ENCODE peak calls at places on chromosome 1, in four cellular contexts. M, W, A and F are unnamed samples.

GRCh38 chr1:207017615-207018559 is 14.7 kb downstream of the C1orf116 start:
- DNase-seq in A (no peak), W (peak; percentile 81), M (no peak), F (no peak)

GRCh38 chr1:248837045-248837793 is 805 bp upstream of the ZNF672 start:
- DNase-seq in A (no peak), W (no peak), M (no peak), F (no peak)

GRCh38 chr1:205246426-205247119 is 18.8 kb downstream of the TMCC2 start:
- DNase-seq in A (no peak), M (no peak), W (no peak), F (no peak)

GRCh38 chr1:37932759-37933158 is 14.1 kb downstream of the INPP5B start:
- DNase-seq in A (no peak), M (no peak), W (peak; percentile 11), F (no peak)

GRCh38 chr1:177048314-177049069 is 116.0 kb downstream of the ASTN1 start:
- DNase-seq in M (no peak), A (no peak), W (no peak), F (no peak)

GRCh38 chr1:32983039-32983438 is 18.4 kb upstream of the RNF19B start:
- DNase-seq in M (no peak), A (no peak), W (no peak), F (no peak)

GRCh38 chr1:101112051-101112770 is 86.6 kb upstream of the DPH5 start:
- DNase-seq in M (no peak), W (no peak), A (peak; percentile 43), F (peak; percentile 73)

GRCh38 chr1:147834189-147834588 is 68.4 kb upstream of the GJA8 start:
- DNase-seq in A (no peak), W (no peak), M (no peak), F (no peak)

GRCh38 chr1:86516366-86516765 is 30.5 kb upstream of the CLCA4 start:
- DNase-seq in W (no peak), A (no peak), M (no peak), F (no peak)

GRCh38 chr1:1360511-1361169 is 2.3 kb upstream of the MXRA8 start:
- DNase-seq in W (no peak), M (no peak), A (no peak), F (no peak)

GRCh38 chr1:192846950-192847349 is 38.1 kb downstream of the RGS2 start:
- DNase-seq in M (no peak), A (no peak), W (no peak), F (no peak)

GRCh38 chr1:26274801-26275425 is 5.0 kb upstream of the SH3BGRL3 start:
- DNase-seq in A (no peak), M (no peak), W (no peak), F (peak; percentile 93)

GRCh38 chr1:78375996-78376395 is 114.8 kb upstream of the PTGFR start:
- DNase-seq in W (no peak), M (no peak), A (no peak), F (no peak)
- TF ChIP-seq SPI1 in W (no peak), M (no peak), A (no peak), F (no peak)

GRCh38 chr1:219774386-219774785 is 154.0 kb downstream of the SLC30A10 start:
- DNase-seq in M (no peak), A (no peak), W (no peak), F (no peak)
- TF ChIP-seq SPI1 in M (no peak), A (no peak), W (no peak), F (no peak)

GRCh38 chr1:181112071-181112929 is 23.8 kb downstream of the IER5 start:
- DNase-seq in M (no peak), W (peak; percentile 70), A (no peak), F (peak; percentile 89)

GRCh38 chr1:181111559-181111958 is 23.1 kb downstream of the IER5 start:
- DNase-seq in W (no peak), A (no peak), M (no peak), F (no peak)

GRCh38 chr1:181115367-181115684 is 26.8 kb downstream of the IER5 start:
- DNase-seq in M (no peak), A (no peak), W (no peak), F (no peak)

GRCh38 chr1:181114574-181115366 is 26.3 kb downstream of the IER5 start:
- DNase-seq in M (no peak), W (no peak), A (no peak), F (no peak)

GRCh38 chr1:181113061-181113695 is 24.7 kb downstream of the IER5 start:
- DNase-seq in A (no peak), W (peak; percentile 41), M (no peak), F (no peak)
- TF ChIP-seq SPI1 in A (no peak), W (no peak), M (no peak), F (no peak)

GRCh38 chr1:208837242-208837641 is 593.1 kb upstream of the PLXNA2 start:
- DNase-seq in A (no peak), W (no peak), M (no peak), F (no peak)
- TF ChIP-seq SPI1 in A (no peak), W (no peak), M (no peak), F (no peak)

GRCh38 chr1:59290173-59290954 is 6.5 kb upstream of the FGGY start:
- DNase-seq in M (peak; percentile 30), W (peak; percentile 30), A (no peak), F (peak; percentile 45)
- TF ChIP-seq SPI1 in M (no peak), W (no peak), A (no peak), F (no peak)

DNA sequence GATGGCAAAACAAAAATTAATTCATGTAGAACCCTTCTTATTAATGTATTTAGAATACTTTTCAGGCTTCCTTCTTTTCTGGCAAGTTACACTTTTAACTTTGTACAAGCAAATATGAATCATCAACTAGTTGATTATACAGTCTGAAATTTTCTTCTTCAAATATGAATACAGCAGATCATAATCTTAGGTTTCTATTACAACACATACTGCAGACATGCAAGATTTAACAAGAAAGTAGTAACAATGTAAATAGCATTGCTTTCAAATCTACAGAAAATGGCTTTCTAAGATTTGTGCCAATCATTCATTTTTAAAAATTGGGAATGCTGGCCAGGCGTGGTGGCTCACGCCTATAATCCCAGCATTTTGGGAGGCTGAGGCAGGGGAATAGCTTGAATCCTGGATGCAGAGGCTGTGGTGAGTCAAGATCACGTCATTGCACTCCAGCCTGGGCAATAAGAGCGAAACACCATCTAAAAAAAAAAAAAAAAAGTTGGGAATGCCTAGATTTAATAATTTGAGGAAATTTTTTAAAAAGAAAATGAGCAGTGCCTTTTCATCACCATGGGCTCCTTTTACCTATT is 68.4 kb upstream of the DPYD start:
- DNase-seq in A (no peak), W (no peak), M (no peak), F (no peak)
- TF ChIP-seq SPI1 in A (no peak), W (no peak), M (no peak), F (no peak)

GRCh38 chr1:161728376-161729226 is 7.3 kb downstream of the FCRLB start:
- DNase-seq in W (no peak), M (no peak), A (no peak), F (no peak)
- TF ChIP-seq SPI1 in W (no peak), M (no peak), A (no peak), F (no peak)

GRCh38 chr1:162996261-162996660 is 72.9 kb upstream of the RGS4 start:
- DNase-seq in A (no peak), M (no peak), W (no peak), F (no peak)

GRCh38 chr1:162994921-162995320 is 74.2 kb upstream of the RGS4 start:
- DNase-seq in A (no peak), W (no peak), M (no peak), F (no peak)

GRCh38 chr1:162993866-162994265 is 75.3 kb upstream of the RGS4 start:
- DNase-seq in A (no peak), M (no peak), W (no peak), F (no peak)

GRCh38 chr1:162992945-162993344 is 76.2 kb upstream of the RGS4 start:
- DNase-seq in A (no peak), W (no peak), M (no peak), F (no peak)

GRCh38 chr1:162997499-162998285 is 71.5 kb upstream of the RGS4 start:
- DNase-seq in W (no peak), M (no peak), A (no peak), F (no peak)
- TF ChIP-seq SPI1 in W (no peak), M (no peak), A (no peak), F (no peak)

DNA sequence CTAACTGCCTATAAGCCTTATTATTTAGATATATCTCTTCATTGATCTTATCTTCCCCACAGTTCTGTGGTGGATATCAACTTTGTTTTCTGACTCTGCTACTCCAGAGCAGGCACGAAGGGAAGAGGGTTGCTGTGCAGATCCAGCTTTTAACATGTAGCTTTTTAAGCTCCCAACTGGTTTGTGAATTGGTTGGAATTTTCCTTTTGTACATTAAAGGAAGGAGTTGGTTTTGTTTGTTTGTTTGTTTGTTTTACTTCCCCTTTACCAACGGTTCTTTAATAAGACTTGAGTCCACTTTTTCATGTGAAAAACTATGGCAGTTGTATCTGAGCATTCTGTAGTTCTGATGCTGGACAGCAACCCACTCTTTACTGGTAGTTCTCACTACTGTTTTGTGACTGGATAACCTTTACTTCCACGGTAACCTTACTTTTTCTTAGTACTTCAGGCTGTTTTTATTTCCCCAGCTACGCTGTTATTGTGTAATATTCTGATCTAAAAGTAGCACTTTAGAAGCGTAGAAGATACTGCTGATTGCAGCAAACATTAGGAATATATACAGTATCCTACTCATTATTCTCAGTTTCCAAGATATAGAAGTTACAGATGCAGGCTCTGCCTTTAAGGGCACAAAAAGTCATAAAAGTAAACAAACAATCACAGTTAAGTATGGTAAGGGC is 1.6 kb downstream of the GNPAT start:
- DNase-seq in A (no peak), M (no peak), W (no peak), F (no peak)
- TF ChIP-seq SPI1 in A (no peak), M (no peak), W (no peak), F (no peak)

DNA sequence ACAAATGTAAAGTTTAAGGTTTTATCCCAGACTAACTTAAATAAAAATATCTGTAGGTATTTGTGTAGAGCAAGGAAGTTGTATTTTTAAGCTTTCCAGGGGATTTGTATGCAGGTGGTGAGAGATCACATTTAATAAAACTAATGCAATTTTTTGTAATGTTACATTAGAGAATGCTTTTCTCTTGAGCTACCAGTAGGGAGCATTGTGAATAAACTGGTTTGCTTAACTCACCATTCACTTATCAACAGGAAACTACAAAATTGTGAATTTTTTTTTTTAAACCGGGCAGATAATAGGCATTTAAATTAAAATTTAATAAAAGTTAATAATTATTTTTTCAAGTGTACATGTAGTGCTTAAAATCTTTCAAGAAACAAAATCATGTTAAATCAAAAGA is 78.6 kb downstream of the IVNS1ABP start:
- DNase-seq in W (no peak), M (no peak), A (no peak), F (no peak)
- TF ChIP-seq SPI1 in W (no peak), M (no peak), A (no peak), F (no peak)